ENCODE peak calls at places on chromosomes 7 and 10, in eight cellular contexts. J is mammary epithelial cell; D is activated CD4-positive, CD25-positive, alpha-beta regulatory T cell; P is HEK293T; V is retina; N is Daoy; R is NCI-H2029; M is LoVo. Q is an unnamed sample.

GRCh38 chr10:118948784-118949183 is 80.7 kb upstream of the NANOS1 start:
- DNase-seq in V (no peak), D (no peak), R (no peak), N (no peak), M (no peak), P (peak), J (no peak), Q (no peak)

GRCh38 chr7:125878990-125879389 is 949.4 kb upstream of the POT1 start:
- DNase-seq in V (no peak), P (no peak), M (no peak), J (no peak), R (no peak), D (no peak), N (no peak), Q (no peak)

GRCh38 chr7:10239643-10240345 is 733.9 kb upstream of the PHF14 start:
- DNase-seq in D (no peak), N (no peak), P (no peak), M (no peak), J (no peak), R (no peak), V (no peak), Q (no peak)

GRCh38 chr10:22552888-22553378 is 161.4 kb downstream of the PIP4K2A start:
- DNase-seq in D (no peak), P (peak), N (peak), J (no peak), V (no peak), M (no peak), R (no peak), Q (no peak)

GRCh38 chr7:148495614-148496013 is 95.0 kb upstream of the C7orf33 start:
- DNase-seq in R (no peak), M (no peak), V (no peak), N (no peak), P (no peak), D (no peak), J (no peak), Q (no peak)

GRCh38 chr10:112244197-112244596 is 39.0 kb upstream of the TECTB start:
- DNase-seq in N (no peak), M (no peak), P (no peak), J (no peak), D (no peak), V (no peak), R (no peak), Q (no peak)

GRCh38 chr10:86871563-86872183 is 85.7 kb downstream of the MMRN2 start:
- DNase-seq in P (no peak), J (no peak), N (no peak), M (no peak), D (no peak), V (no peak), R (peak), Q (peak)

GRCh38 chr10:133308431-133309110 is at the start of the genes TUBGCP2 and ZNF511:
- DNase-seq in V (peak), D (peak), R (peak), P (peak), M (peak), N (peak), J (no peak), Q (peak)

Q was measured in A549.